ENCODE peak calls at places on chromosomes 4 and X, in eight cellular contexts. Q is MCF 10A, I is IMR-90, G is choroid plexus epithelial cell, M is endodermal cell, W is astrocyte of the spinal cord, U is GM12865, R is Calu3. B is an unnamed sample.

GRCh38 chr4:98467627-98468072 is 190.8 kb downstream of the TSPAN5 start:
- DNase-seq in Q (peak), I (peak), G (peak), M (peak), W (peak), U (peak), R (peak), B (peak)

GRCh38 chrX:124212622-124213021 is 119.8 kb upstream of the TEX13D start:
- DNase-seq in Q (no peak), I (no peak), G (no peak), M (no peak), W (no peak), U (no peak), R (no peak), B (no peak)

GRCh38 chr4:2511645-2512131 is 24.8 kb upstream of the FAM193A start:
- DNase-seq in Q (no peak), I (no peak), G (no peak), M (no peak), W (no peak), U (peak), R (no peak), B (no peak)

GRCh38 chr4:36476135-36476534 is 194.7 kb downstream of the DTHD1 start:
- DNase-seq in Q (peak), I (no peak), G (no peak), M (no peak), W (no peak), U (no peak), R (no peak), B (no peak)

GRCh38 chr4:87240341-87240740 is 19.9 kb upstream of the KLHL8 start:
- DNase-seq in Q (no peak), I (no peak), G (no peak), M (no peak), W (no peak), U (no peak), R (no peak), B (no peak)

GRCh38 chr4:7295917-7296660 is 103.8 kb downstream of the SORCS2 start:
- DNase-seq in Q (peak), I (peak), G (peak), M (peak), W (peak), U (peak), R (peak), B (no peak)

GRCh38 chr4:128416921-128417320 is 129.3 kb upstream of the PGRMC2 start:
- DNase-seq in Q (peak), I (no peak), G (no peak), M (no peak), W (no peak), U (no peak), R (no peak), B (no peak)

GRCh38 chrX:154135458-154136229 is 8.4 kb upstream of the OPN1LW start:
- DNase-seq in Q (no peak), I (no peak), G (no peak), M (no peak), W (no peak), U (no peak), R (no peak), B (no peak)

GRCh38 chrX:155896512-155896911 is 15.4 kb downstream of the VAMP7 start:
- DNase-seq in Q (no peak), I (no peak), G (no peak), M (no peak), W (no peak), U (no peak), R (no peak), B (no peak)

GRCh38 chrX:136210243-136210642 is 41.0 kb downstream of the MAP7D3 start:
- DNase-seq in Q (no peak), I (no peak), G (no peak), M (no peak), W (no peak), U (no peak), R (no peak), B (no peak)

GRCh38 chrX:119622356-119623232 is 16.4 kb upstream of the NKRF start:
- DNase-seq in Q (peak), I (peak), G (peak), M (no peak), W (peak), U (no peak), R (no peak), B (no peak)

GRCh38 chr4:11367371-11367770 is 61.3 kb downstream of the HS3ST1 start:
- DNase-seq in Q (peak), I (peak), G (peak), M (no peak), W (peak), U (no peak), R (no peak), B (no peak)

GRCh38 chr4:128661529-128661928 is 148.0 kb upstream of the JADE1 start:
- DNase-seq in Q (no peak), I (no peak), G (no peak), M (no peak), W (no peak), U (no peak), R (no peak), B (no peak)

GRCh38 chrX:17922303-17922702 is 61.2 kb upstream of the RAI2 start:
- DNase-seq in Q (no peak), I (no peak), G (no peak), M (no peak), W (no peak), U (no peak), R (peak), B (no peak)

GRCh38 chrX:143429021-143429570 is 88.2 kb downstream of the SPANXN3 start:
- DNase-seq in Q (peak), I (no peak), G (no peak), M (no peak), W (peak), U (no peak), R (no peak), B (no peak)

GRCh38 chr4:66736593-66736992 is 808.7 kb downstream of the CENPC start:
- DNase-seq in Q (peak), I (no peak), G (no peak), M (no peak), W (no peak), U (no peak), R (peak), B (no peak)

GRCh38 chrX:100647739-100648138 is 3.7 kb downstream of the SRPX2 start:
- DNase-seq in Q (no peak), I (no peak), G (peak), M (no peak), W (no peak), U (no peak), R (no peak), B (no peak)

GRCh38 chr4:185890196-185890595 is 78.2 kb upstream of the SORBS2 start:
- DNase-seq in Q (no peak), I (no peak), G (no peak), M (no peak), W (no peak), U (no peak), R (no peak), B (no peak)

GRCh38 chr4:79288185-79288584 is 37.7 kb downstream of the NAA11 start:
- DNase-seq in Q (no peak), I (no peak), G (no peak), M (no peak), W (no peak), U (no peak), R (no peak), B (no peak)

GRCh38 chr4:77193511-77194236 is 36.7 kb downstream of the CCNG2 start:
- DNase-seq in Q (no peak), I (no peak), G (no peak), M (peak), W (no peak), U (peak), R (no peak), B (no peak)

GRCh38 chr4:2591189-2591588 is 54.7 kb downstream of the FAM193A start:
- DNase-seq in Q (no peak), I (peak), G (peak), M (peak), W (no peak), U (no peak), R (no peak), B (no peak)

GRCh38 chrX:70960728-70961127 is 29.8 kb upstream of the SLC7A3 start:
- DNase-seq in Q (peak), I (no peak), G (peak), M (no peak), W (no peak), U (peak), R (no peak), B (no peak)

GRCh38 chr4:75004755-75005668 is 72.1 kb downstream of the PARM1 start:
- DNase-seq in Q (peak), I (no peak), G (no peak), M (no peak), W (peak), U (peak), R (no peak), B (no peak)

GRCh38 chr4:52982246-52982950 is 120.3 kb downstream of the RASL11B start:
- DNase-seq in Q (peak), I (peak), G (peak), M (no peak), W (peak), U (peak), R (no peak), B (no peak)

GRCh38 chr4:78137538-78137937 is 80.4 kb downstream of the FRAS1 start:
- DNase-seq in Q (no peak), I (no peak), G (no peak), M (no peak), W (no peak), U (no peak), R (no peak), B (no peak)

GRCh38 chrX:143635915-143636314 is at the start of gene SLITRK4:
- DNase-seq in Q (no peak), I (no peak), G (no peak), M (peak), W (no peak), U (no peak), R (no peak), B (no peak)

GRCh38 chr4:73916172-73916925 is 47.2 kb downstream of the CXCL1 start:
- DNase-seq in Q (no peak), I (no peak), G (no peak), M (no peak), W (no peak), U (no peak), R (no peak), B (no peak)

GRCh38 chr4:127685292-127685691 is 44.9 kb upstream of the SLC25A31 start:
- DNase-seq in Q (no peak), I (peak), G (peak), M (no peak), W (peak), U (no peak), R (no peak), B (no peak)

GRCh38 chrX:21376636-21377035 is 2.4 kb downstream of the CNKSR2 start:
- DNase-seq in Q (no peak), I (no peak), G (no peak), M (no peak), W (no peak), U (no peak), R (no peak), B (no peak)

GRCh38 chrX:9019151-9019550 is 14.8 kb downstream of the FAM9B start:
- DNase-seq in Q (no peak), I (peak), G (no peak), M (no peak), W (no peak), U (no peak), R (no peak), B (no peak)

GRCh38 chrX:107715331-107716044 is 60.1 kb downstream of the TSC22D3 start:
- DNase-seq in Q (no peak), I (peak), G (peak), M (peak), W (no peak), U (no peak), R (no peak), B (no peak)

GRCh38 chrX:139909716-139910115 is 23.1 kb downstream of the ATP11C start:
- DNase-seq in Q (no peak), I (no peak), G (no peak), M (no peak), W (no peak), U (peak), R (no peak), B (no peak)

GRCh38 chrX:23616361-23616760 is 50.9 kb upstream of the PRDX4 start:
- DNase-seq in Q (peak), I (peak), G (peak), M (no peak), W (peak), U (peak), R (no peak), B (no peak)

GRCh38 chrX:63855896-63856295 is 70.9 kb upstream of the ARHGEF9 start:
- DNase-seq in Q (no peak), I (peak), G (peak), M (no peak), W (peak), U (no peak), R (no peak), B (peak)

GRCh38 chrX:46208225-46208854 is 336.9 kb downstream of the ZNF674 start:
- DNase-seq in Q (no peak), I (no peak), G (peak), M (no peak), W (peak), U (peak), R (peak), B (no peak)

GRCh38 chr4:37981844-37982720 is 21.9 kb downstream of the PTTG2 start:
- DNase-seq in Q (no peak), I (peak), G (peak), M (peak), W (peak), U (no peak), R (peak), B (peak)

GRCh38 chr4:106541253-106541652 is 172.7 kb upstream of the GIMD1 start:
- DNase-seq in Q (peak), I (peak), G (peak), M (no peak), W (peak), U (no peak), R (no peak), B (no peak)

GRCh38 chr4:41215155-41215554 is 813 bp upstream of the APBB2 start:
- DNase-seq in Q (no peak), I (no peak), G (no peak), M (peak), W (no peak), U (no peak), R (no peak), B (no peak)

GRCh38 chr4:41213563-41214157 is 682 bp downstream of the APBB2 start:
- DNase-seq in Q (peak), I (no peak), G (no peak), M (no peak), W (no peak), U (peak), R (peak), B (no peak)

GRCh38 chr4:41214158-41215146 is at the start of gene APBB2:
- DNase-seq in Q (peak), I (peak), G (peak), M (peak), W (peak), U (peak), R (peak), B (peak)

GRCh38 chr4:41209901-41210300 is 4.4 kb downstream of the APBB2 start:
- DNase-seq in Q (no peak), I (no peak), G (no peak), M (no peak), W (no peak), U (no peak), R (no peak), B (no peak)

GRCh38 chr4:41212221-41213203 is 1.8 kb downstream of the APBB2 start:
- DNase-seq in Q (peak), I (peak), G (peak), M (peak), W (peak), U (peak), R (peak), B (no peak)
- TF ChIP-seq CTCF in Q (peak), I (peak), G (peak), M (peak), W (peak), U (peak), R (no peak), B (peak)

DNA sequence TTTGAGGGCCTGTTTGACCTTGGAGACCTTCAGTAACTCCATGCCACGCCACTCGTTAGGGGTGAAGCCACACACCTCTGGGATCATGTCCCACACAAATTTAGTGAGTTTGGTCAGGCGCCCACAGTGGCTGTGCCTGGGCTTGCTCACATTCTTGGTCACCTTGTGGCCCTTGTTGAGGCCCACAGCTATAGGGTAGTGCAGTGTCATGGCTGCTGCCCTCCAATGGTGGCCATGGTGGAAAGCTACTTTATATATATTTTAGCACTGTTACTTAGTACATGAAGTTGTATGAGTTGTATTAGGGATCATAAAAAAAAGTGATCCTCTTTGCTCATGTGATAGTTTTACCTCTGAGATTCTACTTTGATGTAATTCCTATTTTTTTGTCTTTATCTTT is 985 bp upstream of the CXCL11 start:
- DNase-seq in Q (no peak), I (no peak), G (no peak), M (peak), W (no peak), U (no peak), R (no peak), B (no peak)
- TF ChIP-seq CTCF in Q (no peak), I (no peak), G (no peak), M (no peak), W (no peak), U (no peak), R (no peak), B (no peak)

GRCh38 chr4:71944956-71945355 is 86.8 kb upstream of the NPFFR2 start:
- DNase-seq in Q (peak), I (peak), G (peak), M (no peak), W (peak), U (no peak), R (no peak), B (no peak)

GRCh38 chr4:71938776-71939175 is 93.0 kb upstream of the NPFFR2 start:
- DNase-seq in Q (peak), I (no peak), G (peak), M (no peak), W (peak), U (no peak), R (no peak), B (no peak)

GRCh38 chr4:71945791-71946190 is 86.0 kb upstream of the NPFFR2 start:
- DNase-seq in Q (no peak), I (no peak), G (no peak), M (no peak), W (no peak), U (no peak), R (no peak), B (no peak)

DNA sequence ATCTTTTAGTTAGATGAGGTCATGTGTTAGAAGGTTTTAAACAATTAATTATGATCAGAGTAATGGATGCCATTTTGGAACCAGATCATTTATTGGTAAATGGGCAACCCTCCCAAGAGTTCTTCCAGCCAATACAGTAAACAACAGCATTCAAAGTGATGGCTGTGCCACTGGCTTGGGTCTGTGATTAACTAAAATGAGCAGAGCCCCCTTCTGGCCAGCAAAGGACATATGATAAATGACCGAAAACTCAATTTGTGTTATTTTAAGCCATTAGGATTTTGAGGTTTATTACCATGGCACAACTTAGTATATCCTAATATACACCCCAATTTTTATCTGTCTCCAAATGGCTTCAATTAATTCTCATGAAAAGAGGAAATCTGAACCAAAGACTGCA is 90.8 kb upstream of the NPFFR2 start:
- DNase-seq in Q (peak), I (peak), G (peak), M (peak), W (no peak), U (peak), R (peak), B (no peak)
- TF ChIP-seq CTCF in Q (peak), I (peak), G (peak), M (peak), W (peak), U (peak), R (no peak), B (no peak)

GRCh38 chr4:84726356-84726755 is 143.4 kb downstream of the CDS1 start:
- DNase-seq in Q (no peak), I (peak), G (no peak), M (no peak), W (no peak), U (no peak), R (no peak), B (no peak)
- TF ChIP-seq CTCF in Q (no peak), I (no peak), G (no peak), M (no peak), W (no peak), U (no peak), R (no peak), B (no peak)

GRCh38 chrX:65985922-65986588 is 53.8 kb downstream of the VSIG4 start:
- DNase-seq in Q (peak), I (peak), G (peak), M (peak), W (peak), U (peak), R (peak), B (peak)
- TF ChIP-seq CTCF in Q (peak), I (peak), G (peak), M (peak), W (peak), U (peak), R (peak), B (peak)

DNA sequence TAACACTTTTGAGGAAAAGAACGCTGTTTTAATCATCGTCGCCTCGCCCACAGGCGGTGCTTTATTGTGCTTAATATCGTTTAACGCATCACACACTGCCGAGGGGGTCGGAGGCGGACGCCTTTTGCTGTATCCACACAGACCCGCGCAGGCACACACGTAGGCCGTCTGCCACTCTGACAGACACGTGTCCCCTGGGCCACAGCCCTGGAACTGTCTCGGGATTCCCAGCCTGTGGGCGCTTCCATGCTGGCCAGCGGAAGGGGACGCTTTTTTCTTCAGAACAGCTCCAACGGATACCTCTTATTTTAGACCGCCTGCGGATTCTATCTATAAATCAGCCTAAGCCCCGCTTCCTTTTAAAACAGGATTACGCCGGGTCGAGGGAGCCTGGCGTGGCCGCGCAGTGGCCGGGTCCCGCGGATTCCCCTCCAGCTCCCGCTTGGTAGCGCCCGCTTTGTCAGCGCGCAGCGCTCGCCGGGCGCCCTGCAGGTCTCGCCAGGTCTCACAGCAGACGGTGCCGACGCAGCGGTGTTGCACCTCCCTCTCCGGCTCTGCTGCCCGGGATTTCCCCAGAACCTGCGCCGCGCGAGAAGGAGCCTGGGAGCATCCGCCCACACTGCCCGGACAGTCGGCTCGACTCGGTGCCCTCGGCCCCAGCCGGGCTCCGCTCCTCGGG is at the start of gene NOCT:
- DNase-seq in Q (peak), I (peak), G (peak), M (peak), W (peak), U (peak), R (peak), B (peak)
- TF ChIP-seq CTCF in Q (no peak), I (no peak), G (no peak), M (peak), W (peak), U (no peak), R (no peak), B (no peak)

GRCh38 chrX:96591418-96591817 is 93.2 kb upstream of the DIAPH2 start:
- DNase-seq in Q (no peak), I (no peak), G (no peak), M (no peak), W (no peak), U (no peak), R (no peak), B (no peak)

DNA sequence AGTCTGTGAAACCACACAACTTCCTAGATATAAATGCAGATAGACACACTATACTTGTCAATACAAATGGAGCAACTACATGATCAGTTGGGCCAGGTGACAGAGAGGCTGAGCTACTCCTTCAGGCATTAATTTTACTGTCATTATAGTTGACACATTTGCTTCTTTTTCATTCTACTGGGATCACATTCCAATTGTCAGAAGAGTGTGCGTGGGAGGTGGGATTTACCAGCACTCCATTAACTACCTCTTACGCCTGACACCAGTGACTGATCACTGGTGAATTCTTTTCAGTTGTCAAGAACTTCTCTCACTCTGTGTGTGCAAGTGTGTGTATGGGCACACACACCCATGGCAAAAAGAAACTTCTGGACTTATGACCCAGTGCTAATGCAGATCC is 94.2 kb upstream of the DIAPH2 start:
- DNase-seq in Q (no peak), I (no peak), G (no peak), M (no peak), W (no peak), U (no peak), R (no peak), B (no peak)
- TF ChIP-seq CTCF in Q (no peak), I (no peak), G (no peak), M (no peak), W (no peak), U (no peak), R (no peak), B (no peak)